ENCODE peak calls at places on chromosomes 12 and 14, in six cellular contexts. U is esophagus squamous epithelium; K is CD8-positive, alpha-beta memory T cell; B is uterus; O is kidney; F is HCT116. Y is an unnamed sample.

GRCh38 chr12:79424109-79424721 is 266.5 kb downstream of the PAWR start:
- DNase-seq in F (no peak), B (no peak), K (no peak), O (no peak), U (no peak), Y (no peak)

GRCh38 chr12:54378791-54379400 is 5.6 kb downstream of the ZNF385A start:
- DNase-seq in B (peak; percentile 49), U (no peak), K (peak; percentile 16), F (no peak), O (peak; percentile 86), Y (peak; percentile 68)

GRCh38 chr12:21998295-21998694 is 47.7 kb upstream of the CMAS start:
- DNase-seq in B (no peak), K (no peak), O (no peak), U (no peak), F (no peak), Y (no peak)

GRCh38 chr14:89507521-89507920 is 90.5 kb upstream of the FOXN3 start:
- DNase-seq in F (peak; percentile 75), B (no peak), O (no peak), U (no peak), K (no peak), Y (no peak)

GRCh38 chr12:89350661-89351488 is 1.4 kb downstream of the DUSP6 start:
- DNase-seq in B (no peak), F (no peak), O (peak; percentile 79), U (no peak), K (no peak), Y (peak; percentile 33)

GRCh38 chr14:61148742-61149350 is 132.3 kb downstream of the TMEM30B start:
- DNase-seq in K (no peak), U (no peak), F (no peak), O (no peak), B (no peak), Y (no peak)

GRCh38 chr14:44962573-44963528 is 861 bp downstream of the TOGARAM1 start:
- DNase-seq in U (no peak), O (peak; percentile 88), K (no peak), F (no peak), B (peak; percentile 53), Y (peak; percentile 54)

GRCh38 chr14:97074456-97074855 is 277.3 kb downstream of the VRK1 start:
- DNase-seq in U (no peak), B (no peak), F (no peak), O (no peak), K (no peak), Y (no peak)

GRCh38 chr12:2152134-2152533 is 99.3 kb downstream of the CACNA1C start:
- DNase-seq in F (no peak), O (no peak), K (no peak), U (no peak), B (no peak), Y (no peak)

GRCh38 chr12:56118688-56119045 is 601 bp downstream of the ZC3H10 start:
- DNase-seq in B (no peak), U (no peak), F (no peak), K (no peak), O (no peak), Y (no peak)

GRCh38 chr12:72511906-72512305 is 239.7 kb downstream of the TRHDE start:
- DNase-seq in B (no peak), K (no peak), O (no peak), U (no peak), F (no peak), Y (no peak)

GRCh38 chr14:91947196-91948184 is at the start of gene FBLN5:
- DNase-seq in B (peak; percentile 65), O (peak; percentile 93), U (no peak), F (no peak), K (peak; percentile 19), Y (peak; percentile 48)

GRCh38 chr14:90454041-90455000 is 57.5 kb downstream of the CALM1 start:
- DNase-seq in O (peak; percentile 79), U (no peak), K (no peak), B (peak; percentile 58), F (peak; percentile 57), Y (peak; percentile 88)

GRCh38 chr14:74083784-74084276 is 423 bp downstream of the ALDH6A1 start:
- DNase-seq in U (no peak), O (no peak), F (no peak), B (no peak), K (no peak), Y (no peak)

GRCh38 chr12:9951026-9951652 is 19.0 kb upstream of the CLEC2A start:
- DNase-seq in U (no peak), B (no peak), K (peak; percentile 7), O (no peak), F (no peak), Y (peak; percentile 17)

GRCh38 chr14:54186821-54187365 is 209.9 kb upstream of the CDKN3 start:
- DNase-seq in K (no peak), F (no peak), U (no peak), B (no peak), O (no peak), Y (no peak)

GRCh38 chr12:80936642-80937390 is 918 bp downstream of the LIN7A start:
- DNase-seq in B (peak; percentile 52), O (peak; percentile 82), F (peak; percentile 7), K (no peak), U (no peak), Y (peak; percentile 51)

GRCh38 chr12:31035944-31036665 is 37.6 kb upstream of the DDX11 start:
- DNase-seq in B (no peak), F (no peak), U (no peak), O (no peak), K (no peak), Y (no peak)

GRCh38 chr14:104437703-104438102 is 141.9 kb upstream of the C14orf180 start:
- DNase-seq in B (no peak), K (no peak), F (no peak), O (no peak), U (no peak), Y (no peak)

GRCh38 chr14:38357557-38357956 is 101.7 kb upstream of the CLEC14A start:
- DNase-seq in F (no peak), K (no peak), O (no peak), B (peak; percentile 17), U (no peak), Y (no peak)

GRCh38 chr14:68495638-68496114 is 297.2 kb downstream of the ZFP36L1 start:
- DNase-seq in O (no peak), K (no peak), U (no peak), B (no peak), F (no peak), Y (no peak)

GRCh38 chr12:74747305-74747704 is 209.7 kb downstream of the ATXN7L3B start:
- DNase-seq in U (no peak), F (peak; percentile 21), K (no peak), O (no peak), B (no peak), Y (no peak)

GRCh38 chr12:108565976-108566375 is 3.6 kb downstream of the ISCU start:
- DNase-seq in O (peak; percentile 95), B (peak; percentile 44), U (no peak), K (peak; percentile 52), F (peak; percentile 80), Y (peak; percentile 84)

GRCh38 chr14:64704145-64704742 is at the start of gene PLEKHG3:
- DNase-seq in U (no peak), F (no peak), B (peak; percentile 86), O (peak; percentile 96), K (peak; percentile 44), Y (peak; percentile 90)

GRCh38 chr14:51860164-51860835 is at the start of gene GNG2:
- DNase-seq in O (peak; percentile 96), K (peak; percentile 71), F (no peak), B (peak; percentile 68), U (peak; percentile 48), Y (peak; percentile 88)

GRCh38 chr14:100159107-100159864 is at the start of gene DEGS2:
- DNase-seq in U (no peak), F (no peak), B (no peak), K (peak; percentile 45), O (peak; percentile 88), Y (peak; percentile 79)
- H3K4me1 ChIP-seq in U (peaks cover 19% of the 10 kb centered on the region), F (no peaks in the 10 kb centered on the region), B (peaks cover 9% of the 10 kb centered on the region), K (no peaks in the 10 kb centered on the region), O (peaks cover 4% of the 10 kb centered on the region), Y (peaks cover 35% of the 10 kb centered on the region)

DNA sequence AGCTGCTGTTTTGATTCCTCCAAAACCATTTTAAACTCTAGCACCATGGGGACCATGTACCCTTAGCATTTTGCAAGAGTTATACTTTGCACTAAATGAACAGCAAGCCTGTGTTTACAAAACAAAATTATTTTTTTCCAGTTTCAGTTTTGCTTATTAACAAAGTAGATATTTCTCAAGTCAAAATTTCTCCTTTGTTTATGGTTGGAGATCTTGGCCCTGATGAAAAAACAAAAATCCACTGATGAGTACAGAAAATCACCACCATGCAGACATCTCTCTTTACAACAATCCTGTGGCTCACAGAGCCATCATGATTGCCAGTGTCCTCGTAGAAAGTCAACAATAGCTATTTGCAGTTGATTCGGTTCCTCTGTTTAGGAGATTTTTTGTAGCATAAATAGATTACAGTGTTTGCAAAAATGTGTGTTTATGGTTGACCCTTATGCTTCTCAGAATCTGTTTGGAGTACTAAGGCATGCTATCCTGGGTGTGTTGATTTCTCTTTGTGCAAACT is 201.1 kb upstream of the NUDT4 start:
- DNase-seq in O (no peak), B (no peak), F (no peak), U (no peak), K (no peak), Y (no peak)
- H3K4me1 ChIP-seq in O (no peaks in the 10 kb centered on the region), B (peaks cover 5% of the 10 kb centered on the region), F (no peaks in the 10 kb centered on the region), U (peaks cover 9% of the 10 kb centered on the region), K (no peaks in the 10 kb centered on the region), Y (peaks cover 38% of the 10 kb centered on the region)

DNA sequence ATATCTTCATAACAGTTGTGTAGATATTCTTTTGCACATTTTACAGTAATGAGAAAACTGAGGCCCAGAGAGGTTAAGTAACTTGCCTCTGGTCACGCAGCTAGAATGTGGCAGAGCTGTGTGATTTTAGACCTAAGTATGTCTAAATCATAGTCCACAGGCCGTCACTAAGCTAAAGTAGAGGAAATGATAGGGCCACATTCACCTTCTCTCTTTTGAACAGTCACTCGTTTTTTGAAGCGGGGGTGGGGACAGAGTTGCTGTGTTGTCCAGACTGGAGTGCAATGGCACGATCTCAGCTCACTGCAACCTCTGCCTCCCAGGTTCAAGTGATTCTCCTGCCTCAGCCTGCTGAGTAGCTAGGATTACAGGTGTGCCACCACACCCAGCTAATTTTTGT is 68.5 kb downstream of the RASSF3 start:
- DNase-seq in B (no peak), O (no peak), U (no peak), K (no peak), F (no peak), Y (no peak)
- H3K4me1 ChIP-seq in B (peaks cover 17% of the 10 kb centered on the region), O (peaks cover 3% of the 10 kb centered on the region), U (peaks cover 5% of the 10 kb centered on the region), K (peaks cover 95% of the 10 kb centered on the region), F (peaks cover 80% of the 10 kb centered on the region), Y (peaks cover 87% of the 10 kb centered on the region)

GRCh38 chr12:13889913-13890312 is 91.5 kb downstream of the GRIN2B start:
- DNase-seq in U (no peak), B (no peak), O (no peak), K (no peak), F (no peak), Y (no peak)
- H3K4me1 ChIP-seq in U (no peaks in the 10 kb centered on the region), B (no peaks in the 10 kb centered on the region), O (no peaks in the 10 kb centered on the region), K (no peaks in the 10 kb centered on the region), F (no peaks in the 10 kb centered on the region), Y (peaks cover 6% of the 10 kb centered on the region)

DNA sequence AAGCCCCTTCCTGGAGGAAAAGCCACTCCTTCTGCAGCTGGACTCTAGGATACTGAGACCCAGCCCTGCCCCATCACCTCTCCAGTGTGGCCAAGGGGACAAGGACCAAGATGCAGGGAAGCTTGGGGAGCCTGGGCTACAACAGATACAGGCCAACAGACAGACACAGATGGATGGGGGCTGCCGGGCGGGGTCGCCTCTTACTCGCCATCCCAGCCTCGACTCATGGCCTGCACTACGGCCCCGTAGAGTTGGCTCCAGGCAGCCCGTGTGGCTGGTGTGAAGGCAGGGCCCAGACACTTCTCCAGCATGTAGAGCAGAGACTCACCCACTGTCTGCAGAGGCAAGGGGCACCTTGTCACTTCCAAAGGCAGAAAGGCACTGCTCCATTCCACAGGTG is 4.7 kb downstream of the NGB start:
- DNase-seq in K (no peak), U (no peak), B (no peak), F (no peak), O (no peak), Y (no peak)
- H3K4me1 ChIP-seq in K (no peaks in the 10 kb centered on the region), U (peaks cover 11% of the 10 kb centered on the region), B (no peaks in the 10 kb centered on the region), F (no peaks in the 10 kb centered on the region), O (no peaks in the 10 kb centered on the region), Y (peaks cover 5% of the 10 kb centered on the region)

Y was measured in transverse colon.